ENCODE peak calls at places on chromosomes 2 and 18, in seven cellular contexts. One of them, this sample, is unnamed. For H3K9me3 and H3K36me3, the result is how much of the 10 kb centered on the place peaks cover.

GRCh38 chr2:152284398-152284797 is 50.6 kb upstream of the FMNL2 start:
- DNase-seq in endothelial cell of umbilical vein: no peak
- DNase-seq in fibroblast of lung: peak
- DNase-seq in lower lobe of right lung: no peak
- DNase-seq in endodermal cell: no peak
- DNase-seq in Panc1: no peak
- DNase-seq in left lung: no peak
- DNase-seq in this sample: no peak

GRCh38 chr2:38462121-38462634 is 85.1 kb upstream of the ATL2 start:
- DNase-seq in left lung: no peak
- DNase-seq in endothelial cell of umbilical vein: peak
- DNase-seq in lower lobe of right lung: no peak
- DNase-seq in Panc1: peak
- DNase-seq in fibroblast of lung: peak
- DNase-seq in endodermal cell: no peak
- DNase-seq in this sample: no peak

GRCh38 chr18:40413160-40413559 is 1541.9 kb upstream of the PIK3C3 start:
- DNase-seq in endodermal cell: peak
- DNase-seq in left lung: no peak
- DNase-seq in lower lobe of right lung: no peak
- DNase-seq in Panc1: no peak
- DNase-seq in endothelial cell of umbilical vein: peak
- DNase-seq in fibroblast of lung: no peak
- DNase-seq in this sample: no peak

GRCh38 chr2:226581661-226582060 is 218.0 kb downstream of the IRS1 start:
- DNase-seq in Panc1: no peak
- DNase-seq in fibroblast of lung: peak
- DNase-seq in lower lobe of right lung: no peak
- DNase-seq in endothelial cell of umbilical vein: no peak
- DNase-seq in endodermal cell: no peak
- DNase-seq in left lung: no peak
- DNase-seq in this sample: no peak

GRCh38 chr2:32565902-32566301 is 61.9 kb upstream of the TTC27 start:
- DNase-seq in lower lobe of right lung: no peak
- DNase-seq in fibroblast of lung: no peak
- DNase-seq in endothelial cell of umbilical vein: no peak
- DNase-seq in Panc1: no peak
- DNase-seq in left lung: no peak
- DNase-seq in endodermal cell: no peak
- DNase-seq in this sample: no peak

GRCh38 chr2:69013837-69014796 is 1.1 kb downstream of the ANTXR1 start:
- DNase-seq in endothelial cell of umbilical vein: peak
- DNase-seq in fibroblast of lung: peak
- DNase-seq in lower lobe of right lung: no peak
- DNase-seq in left lung: no peak
- DNase-seq in Panc1: no peak
- DNase-seq in endodermal cell: peak
- DNase-seq in this sample: no peak

GRCh38 chr2:102761763-102762162 is at the start of gene TMEM182:
- DNase-seq in Panc1: no peak
- DNase-seq in fibroblast of lung: no peak
- DNase-seq in left lung: no peak
- DNase-seq in endodermal cell: no peak
- DNase-seq in endothelial cell of umbilical vein: no peak
- DNase-seq in lower lobe of right lung: no peak
- DNase-seq in this sample: no peak

GRCh38 chr2:71455741-71456569 is 2.6 kb downstream of the DYSF start:
- DNase-seq in left lung: no peak
- DNase-seq in endothelial cell of umbilical vein: peak
- DNase-seq in lower lobe of right lung: no peak
- DNase-seq in endodermal cell: peak
- DNase-seq in Panc1: no peak
- DNase-seq in fibroblast of lung: peak
- DNase-seq in this sample: peak

GRCh38 chr18:69874058-69874457 is 73.6 kb downstream of the CD226 start:
- DNase-seq in left lung: no peak
- DNase-seq in fibroblast of lung: peak
- DNase-seq in lower lobe of right lung: no peak
- DNase-seq in endothelial cell of umbilical vein: no peak
- DNase-seq in Panc1: no peak
- DNase-seq in endodermal cell: no peak
- DNase-seq in this sample: no peak

GRCh38 chr2:23649819-23650218 is 264.8 kb downstream of the KLHL29 start:
- DNase-seq in endothelial cell of umbilical vein: peak
- DNase-seq in fibroblast of lung: peak
- DNase-seq in endodermal cell: no peak
- DNase-seq in Panc1: no peak
- DNase-seq in lower lobe of right lung: no peak
- DNase-seq in left lung: peak
- DNase-seq in this sample: no peak

GRCh38 chr2:22276696-22277095 is 1108.3 kb upstream of the KLHL29 start:
- DNase-seq in left lung: no peak
- DNase-seq in endodermal cell: no peak
- DNase-seq in endothelial cell of umbilical vein: no peak
- DNase-seq in Panc1: no peak
- DNase-seq in fibroblast of lung: no peak
- DNase-seq in lower lobe of right lung: no peak
- DNase-seq in this sample: no peak

GRCh38 chr2:219293736-219294201 is 14.6 kb downstream of the DNAJB2 start:
- DNase-seq in lower lobe of right lung: no peak
- DNase-seq in Panc1: no peak
- DNase-seq in fibroblast of lung: no peak
- DNase-seq in endodermal cell: no peak
- DNase-seq in left lung: no peak
- DNase-seq in endothelial cell of umbilical vein: no peak
- DNase-seq in this sample: no peak

GRCh38 chr2:10150436-10150835 is 27.9 kb downstream of the RRM2 start:
- DNase-seq in endodermal cell: no peak
- DNase-seq in endothelial cell of umbilical vein: no peak
- DNase-seq in left lung: no peak
- DNase-seq in lower lobe of right lung: no peak
- DNase-seq in Panc1: no peak
- DNase-seq in fibroblast of lung: no peak
- DNase-seq in this sample: no peak

GRCh38 chr2:198314559-198315153 is 510.3 kb downstream of the PLCL1 start:
- DNase-seq in lower lobe of right lung: no peak
- DNase-seq in left lung: no peak
- DNase-seq in Panc1: peak
- DNase-seq in endothelial cell of umbilical vein: peak
- DNase-seq in endodermal cell: no peak
- DNase-seq in fibroblast of lung: peak
- DNase-seq in this sample: no peak

GRCh38 chr2:128311755-128312341 is 6.8 kb downstream of the HS6ST1 start:
- DNase-seq in left lung: no peak
- DNase-seq in lower lobe of right lung: peak
- DNase-seq in Panc1: no peak
- DNase-seq in endothelial cell of umbilical vein: no peak
- DNase-seq in endodermal cell: peak
- DNase-seq in fibroblast of lung: no peak
- DNase-seq in this sample: peak

GRCh38 chr2:23249348-23249747 is 135.6 kb upstream of the KLHL29 start:
- DNase-seq in lower lobe of right lung: no peak
- DNase-seq in endothelial cell of umbilical vein: no peak
- DNase-seq in left lung: no peak
- DNase-seq in endodermal cell: no peak
- DNase-seq in fibroblast of lung: no peak
- DNase-seq in Panc1: no peak
- DNase-seq in this sample: peak

GRCh38 chr2:140085674-140086073 is 1305.5 kb upstream of the NXPH2 start:
- DNase-seq in left lung: no peak
- DNase-seq in endothelial cell of umbilical vein: peak
- DNase-seq in fibroblast of lung: no peak
- DNase-seq in Panc1: no peak
- DNase-seq in lower lobe of right lung: no peak
- DNase-seq in endodermal cell: no peak
- DNase-seq in this sample: no peak

GRCh38 chr2:128799736-128800135 is 481.1 kb upstream of the HS6ST1 start:
- DNase-seq in endodermal cell: no peak
- DNase-seq in lower lobe of right lung: no peak
- DNase-seq in Panc1: no peak
- DNase-seq in left lung: no peak
- DNase-seq in endothelial cell of umbilical vein: no peak
- DNase-seq in fibroblast of lung: no peak
- DNase-seq in this sample: no peak

GRCh38 chr18:45127395-45127794 is 446.7 kb downstream of the SETBP1 start:
- DNase-seq in left lung: no peak
- DNase-seq in fibroblast of lung: no peak
- DNase-seq in Panc1: no peak
- DNase-seq in endodermal cell: no peak
- DNase-seq in endothelial cell of umbilical vein: no peak
- DNase-seq in lower lobe of right lung: no peak
- DNase-seq in this sample: no peak

GRCh38 chr2:104790100-104790811 is 63.7 kb upstream of the POU3F3 start:
- DNase-seq in endodermal cell: peak
- DNase-seq in left lung: no peak
- DNase-seq in Panc1: no peak
- DNase-seq in endothelial cell of umbilical vein: no peak
- DNase-seq in lower lobe of right lung: no peak
- DNase-seq in fibroblast of lung: no peak
- DNase-seq in this sample: no peak

GRCh38 chr2:187174582-187174981 is 273.5 kb downstream of the CALCRL start:
- DNase-seq in Panc1: no peak
- DNase-seq in left lung: no peak
- DNase-seq in endodermal cell: no peak
- DNase-seq in lower lobe of right lung: no peak
- DNase-seq in fibroblast of lung: no peak
- DNase-seq in endothelial cell of umbilical vein: no peak
- DNase-seq in this sample: no peak

GRCh38 chr2:211457325-211457724 is 900.9 kb downstream of the CPS1 start:
- DNase-seq in Panc1: no peak
- DNase-seq in endodermal cell: no peak
- DNase-seq in lower lobe of right lung: no peak
- DNase-seq in left lung: no peak
- DNase-seq in endothelial cell of umbilical vein: no peak
- DNase-seq in fibroblast of lung: no peak
- DNase-seq in this sample: no peak

GRCh38 chr2:45008296-45009129 is 739 bp downstream of the SIX2 start:
- DNase-seq in lower lobe of right lung: no peak
- DNase-seq in endodermal cell: peak
- DNase-seq in endothelial cell of umbilical vein: peak
- DNase-seq in fibroblast of lung: peak
- DNase-seq in Panc1: no peak
- DNase-seq in left lung: peak
- DNase-seq in this sample: no peak

DNA sequence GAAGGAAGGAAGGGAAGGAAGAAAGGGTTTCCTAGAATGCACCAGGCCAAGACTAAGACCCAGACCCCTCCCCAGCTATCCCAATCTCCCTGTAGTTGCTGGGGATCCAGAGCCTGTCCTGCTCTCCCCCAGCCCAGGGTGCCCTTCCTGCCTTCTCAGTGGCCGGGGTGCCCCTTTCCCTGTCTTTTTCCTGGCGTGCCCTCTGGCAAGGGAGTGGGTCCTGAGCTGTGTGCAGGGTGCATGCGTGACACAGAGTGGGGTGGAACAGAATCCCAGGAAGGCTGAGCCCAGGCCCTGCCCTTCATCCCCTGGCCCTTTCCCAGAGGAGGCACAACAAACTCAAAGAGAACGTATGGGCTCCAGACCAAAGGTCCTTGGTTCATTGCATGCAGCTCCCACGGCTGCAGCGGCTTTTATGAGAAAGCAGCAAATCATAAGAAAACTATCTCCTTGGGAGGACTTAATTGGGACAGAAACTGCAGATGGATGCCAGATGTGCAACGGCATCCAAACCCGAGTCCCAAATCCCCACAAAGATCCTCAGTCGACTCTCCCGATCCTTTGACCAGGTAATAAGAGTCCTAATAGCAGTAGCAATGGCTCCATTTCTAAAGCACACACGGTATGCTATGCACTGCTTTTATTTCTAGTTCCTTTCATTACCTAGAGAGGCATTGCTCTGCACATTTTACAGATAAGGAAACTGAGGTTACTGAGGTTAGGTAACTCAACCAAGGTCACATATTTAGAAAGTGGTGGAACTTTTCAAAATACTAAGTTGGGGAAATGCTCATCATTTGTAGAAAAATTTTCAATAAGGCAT is 12.7 kb upstream of the ARID5A start:
- DNase-seq in Panc1: no peak
- DNase-seq in left lung: no peak
- DNase-seq in endothelial cell of umbilical vein: no peak
- DNase-seq in endodermal cell: peak
- DNase-seq in lower lobe of right lung: no peak
- DNase-seq in fibroblast of lung: no peak
- DNase-seq in this sample: no peak
- H3K27ac ChIP-seq in Panc1: no peak
- H3K27ac ChIP-seq in left lung: no peak
- H3K27ac ChIP-seq in endothelial cell of umbilical vein: no peak
- H3K27ac ChIP-seq in endodermal cell: no peak
- H3K27ac ChIP-seq in lower lobe of right lung: no peak
- H3K27ac ChIP-seq in fibroblast of lung: no peak
- H3K27ac ChIP-seq in this sample: no peak

DNA sequence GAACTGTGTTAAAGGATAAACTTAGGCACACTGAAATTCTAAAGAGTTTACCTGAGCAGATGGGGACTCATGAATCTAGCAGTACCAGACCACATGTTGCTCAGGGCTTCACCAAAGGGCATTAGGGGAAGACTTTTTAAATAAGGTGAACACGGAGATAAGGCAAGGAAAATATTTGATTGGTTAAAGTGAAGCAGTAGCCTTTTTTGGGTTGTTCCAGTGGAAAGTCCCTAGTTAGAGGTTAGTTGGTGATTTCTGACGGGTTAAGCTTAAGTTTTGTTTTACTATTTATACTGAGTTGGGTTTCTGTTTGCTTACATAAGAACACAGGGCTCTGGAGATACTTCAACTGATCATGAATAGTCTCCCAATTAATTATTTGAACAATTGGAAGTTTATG is 722.5 kb downstream of the SOCS6 start:
- DNase-seq in fibroblast of lung: no peak
- DNase-seq in left lung: no peak
- DNase-seq in lower lobe of right lung: no peak
- DNase-seq in endothelial cell of umbilical vein: no peak
- DNase-seq in Panc1: no peak
- DNase-seq in endodermal cell: no peak
- DNase-seq in this sample: no peak
- H3K9me3 ChIP-seq in fibroblast of lung: under half
- H3K9me3 ChIP-seq in left lung: under half
- H3K9me3 ChIP-seq in lower lobe of right lung: under half
- H3K9me3 ChIP-seq in endothelial cell of umbilical vein: under half
- H3K9me3 ChIP-seq in Panc1: under half
- H3K9me3 ChIP-seq in endodermal cell: half or more
- H3K9me3 ChIP-seq in this sample: under half

GRCh38 chr18:49486959-49487710 is at the start of gene C18orf32:
- DNase-seq in fibroblast of lung: peak
- DNase-seq in left lung: peak
- DNase-seq in endodermal cell: peak
- DNase-seq in endothelial cell of umbilical vein: peak
- DNase-seq in lower lobe of right lung: peak
- DNase-seq in Panc1: no peak
- DNase-seq in this sample: peak
- H3K36me3 ChIP-seq in fibroblast of lung: under half
- H3K36me3 ChIP-seq in left lung: under half
- H3K36me3 ChIP-seq in endodermal cell: half or more
- H3K36me3 ChIP-seq in endothelial cell of umbilical vein: under half
- H3K36me3 ChIP-seq in lower lobe of right lung: half or more
- H3K36me3 ChIP-seq in Panc1: under half
- H3K36me3 ChIP-seq in this sample: under half

DNA sequence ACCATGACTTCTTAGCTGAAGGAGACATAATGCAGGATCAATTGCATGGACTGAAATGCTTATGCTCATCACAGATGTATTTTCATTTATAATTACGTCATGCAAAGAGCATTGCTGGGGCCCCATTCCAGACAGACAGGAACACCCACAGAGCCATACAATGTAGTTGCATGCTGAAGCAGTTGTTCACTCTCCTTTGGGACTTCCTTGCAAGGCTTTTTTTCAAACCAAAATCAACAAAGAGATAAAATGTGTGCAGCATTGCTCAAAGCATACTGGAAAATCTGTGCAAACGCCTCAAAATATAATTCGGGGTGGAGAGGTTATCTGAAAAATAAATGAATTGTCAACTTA is 463.2 kb downstream of the CDH2 start:
- DNase-seq in lower lobe of right lung: no peak
- DNase-seq in endothelial cell of umbilical vein: no peak
- DNase-seq in endodermal cell: no peak
- DNase-seq in fibroblast of lung: peak
- DNase-seq in Panc1: no peak
- DNase-seq in left lung: no peak
- DNase-seq in this sample: no peak
- H3K27ac ChIP-seq in lower lobe of right lung: no peak
- H3K27ac ChIP-seq in endothelial cell of umbilical vein: no peak
- H3K27ac ChIP-seq in endodermal cell: peak
- H3K27ac ChIP-seq in fibroblast of lung: no peak
- H3K27ac ChIP-seq in Panc1: no peak
- H3K27ac ChIP-seq in left lung: no peak
- H3K27ac ChIP-seq in this sample: no peak

This sample was measured in right lobe of liver.